ENCODE peak calls at places on chromosomes 16 and 17, in ten cellular contexts. K, A, P, I, X, M, D, R, B and V are unnamed samples.

GRCh38 chr17:82035956-82036633 is 1.4 kb downstream of the DCXR start:
- DNase-seq in X (no peak), A (no peak), P (no peak), I (no peak), K (peak), R (no peak), D (no peak), B (no peak), M (no peak), V (no peak)

GRCh38 chr16:82899731-82900454 is 273.1 kb downstream of the CDH13 start:
- DNase-seq in M (peak), B (no peak), D (no peak), P (no peak), X (no peak), K (no peak), A (no peak), I (no peak), R (no peak), V (no peak)

GRCh38 chr16:69039333-69039941 is 66.0 kb upstream of the HAS3 start:
- DNase-seq in X (no peak), M (no peak), I (peak), K (peak), P (peak), A (peak), B (no peak), D (no peak), R (no peak), V (no peak)

GRCh38 chr16:67537270-67537635 is 8.6 kb downstream of the RIPOR1 start:
- DNase-seq in A (peak), R (peak), P (peak), M (no peak), K (no peak), D (no peak), I (peak), B (peak), X (no peak), V (peak)

GRCh38 chr17:28828294-28829040 is 14.1 kb downstream of the FAM222B start:
- DNase-seq in X (no peak), D (no peak), K (no peak), A (peak), B (no peak), M (no peak), R (peak), I (no peak), P (no peak), V (peak)

GRCh38 chr16:21222495-21223337 is 10.8 kb upstream of the ANKS4B start:
- DNase-seq in M (no peak), A (no peak), B (no peak), R (no peak), K (no peak), I (no peak), D (no peak), X (no peak), P (no peak), V (no peak)

GRCh38 chr16:75116911-75117245 is 298 bp upstream of the LDHD start:
- DNase-seq in B (no peak), X (no peak), D (no peak), K (no peak), P (no peak), A (no peak), R (no peak), I (no peak), M (no peak), V (no peak)

GRCh38 chr17:78345791-78346494 is 13.9 kb downstream of the SOCS3 start:
- DNase-seq in D (no peak), X (no peak), M (no peak), R (no peak), K (no peak), P (no peak), A (no peak), I (no peak), B (no peak), V (no peak)

GRCh38 chr17:60971515-60972369 is 294.1 kb downstream of the BCAS3 start:
- DNase-seq in K (peak), I (peak), R (peak), M (peak), A (peak), B (no peak), P (peak), D (peak), X (peak), V (peak)

GRCh38 chr17:72152392-72152727 is 31.5 kb downstream of the SOX9 start:
- DNase-seq in D (no peak), A (peak), P (no peak), M (no peak), K (peak), R (no peak), B (no peak), X (no peak), I (peak), V (no peak)

GRCh38 chr16:53103811-53104210 is 49.0 kb downstream of the CHD9 start:
- DNase-seq in P (no peak), A (no peak), D (no peak), M (no peak), R (no peak), K (no peak), I (no peak), X (no peak), B (no peak), V (no peak)

GRCh38 chr17:76643553-76644148 is at the start of gene ST6GALNAC1:
- DNase-seq in R (no peak), X (no peak), I (no peak), K (peak), D (no peak), A (peak), P (no peak), B (no peak), M (no peak), V (peak)

GRCh38 chr16:14029658-14030057 is 41.5 kb upstream of the MRTFB start:
- DNase-seq in B (no peak), X (no peak), P (no peak), A (no peak), M (no peak), K (no peak), D (no peak), R (no peak), I (no peak), V (no peak)

GRCh38 chr17:82230627-82231311 is 1.9 kb downstream of the SLC16A3 start:
- DNase-seq in K (peak), P (peak), R (peak), B (no peak), D (no peak), M (peak), A (peak), I (peak), X (peak), V (peak)

GRCh38 chr16:83137326-83137770 is 510.6 kb downstream of the CDH13 start:
- DNase-seq in A (peak), R (no peak), X (no peak), B (no peak), M (peak), K (peak), D (peak), P (peak), I (peak), V (peak)

GRCh38 chr16:88049020-88049419 is 97.8 kb downstream of the BANP start:
- DNase-seq in P (no peak), B (no peak), X (no peak), A (no peak), I (no peak), D (no peak), K (no peak), R (no peak), M (no peak), V (no peak)

GRCh38 chr16:15811416-15811777 is 45.4 kb downstream of the MYH11 start:
- DNase-seq in D (no peak), X (no peak), M (no peak), A (no peak), P (no peak), K (no peak), R (no peak), B (no peak), I (no peak), V (no peak)

GRCh38 chr16:12147681-12148479 is 171.3 kb downstream of the SNX29 start:
- DNase-seq in A (no peak), R (peak), D (no peak), M (no peak), X (no peak), K (peak), I (no peak), P (no peak), B (no peak), V (no peak)

GRCh38 chr17:3034578-3034920 is 28.9 kb downstream of the OR1D5 start:
- DNase-seq in P (no peak), M (no peak), A (no peak), R (peak), B (no peak), I (no peak), K (no peak), D (no peak), X (no peak), V (no peak)

GRCh38 chr16:82138478-82139285 is 31.3 kb downstream of the MPHOSPH6 start:
- DNase-seq in D (no peak), R (no peak), A (no peak), K (no peak), P (no peak), X (no peak), B (no peak), I (no peak), M (no peak), V (no peak)

GRCh38 chr16:69108905-69109252 is 3.4 kb downstream of the HAS3 start:
- DNase-seq in P (no peak), K (no peak), X (no peak), R (no peak), B (no peak), M (no peak), A (no peak), D (no peak), I (no peak), V (no peak)

GRCh38 chr16:380837-381787 is 666 bp downstream of the PGAP6 start:
- DNase-seq in K (no peak), P (peak), D (no peak), M (no peak), I (no peak), A (no peak), X (no peak), R (no peak), B (no peak), V (no peak)

GRCh38 chr16:78584991-78585390 is 485.5 kb downstream of the WWOX start:
- DNase-seq in A (no peak), K (no peak), M (no peak), P (no peak), I (no peak), B (no peak), D (no peak), R (no peak), X (no peak), V (no peak)

GRCh38 chr16:88566158-88566557 is 4.0 kb upstream of the ZC3H18 start:
- DNase-seq in K (no peak), B (no peak), X (peak), I (peak), M (peak), R (no peak), P (no peak), D (peak), A (peak), V (no peak)

GRCh38 chr16:30095166-30096078 is 591 bp downstream of the YPEL3 start:
- DNase-seq in D (no peak), I (no peak), R (peak), B (peak), P (no peak), K (no peak), M (no peak), X (no peak), A (no peak), V (no peak)

GRCh38 chr16:19218581-19218980 is 50.5 kb downstream of the SYT17 start:
- DNase-seq in D (no peak), M (no peak), K (no peak), R (no peak), P (no peak), I (no peak), X (no peak), B (no peak), A (no peak), V (no peak)

GRCh38 chr16:50088302-50088701 is 22.5 kb downstream of the HEATR3 start:
- DNase-seq in R (no peak), K (no peak), B (no peak), P (no peak), X (no peak), I (no peak), A (no peak), M (peak), D (no peak), V (no peak)

GRCh38 chr16:23252310-23252709 is 49.8 kb upstream of the SCNN1B start:
- DNase-seq in R (no peak), X (no peak), A (no peak), D (no peak), K (no peak), P (no peak), M (no peak), B (no peak), I (no peak), V (no peak)

GRCh38 chr16:84177740-84178070 is 9.2 kb downstream of the TAF1C start:
- DNase-seq in A (peak), B (no peak), R (peak), K (no peak), I (peak), M (peak), X (no peak), P (peak), D (no peak), V (no peak)

GRCh38 chr17:71423871-71424546 is 696.8 kb upstream of the SOX9 start:
- DNase-seq in X (no peak), I (no peak), B (no peak), R (peak), K (peak), A (no peak), M (peak), D (no peak), P (no peak), V (no peak)

GRCh38 chr16:13767215-13767614 is 152.7 kb upstream of the ERCC4 start:
- DNase-seq in B (no peak), K (no peak), R (no peak), P (no peak), D (no peak), A (no peak), I (no peak), X (no peak), M (no peak), V (no peak)

GRCh38 chr17:20103454-20104448 is 94.6 kb downstream of the SPECC1 start:
- DNase-seq in R (no peak), A (no peak), M (no peak), B (no peak), D (no peak), I (no peak), X (no peak), P (no peak), K (no peak), V (no peak)

GRCh38 chr16:55292491-55292890 is 31.5 kb upstream of the IRX6 start:
- DNase-seq in P (no peak), K (no peak), B (no peak), D (no peak), R (peak), A (no peak), I (no peak), M (no peak), X (no peak), V (no peak)

GRCh38 chr16:56755038-56755437 is 25.1 kb downstream of the NUP93 start:
- DNase-seq in M (no peak), R (no peak), A (no peak), D (no peak), X (no peak), K (no peak), P (no peak), B (no peak), I (no peak), V (no peak)

GRCh38 chr16:56753410-56753809 is 23.5 kb downstream of the NUP93 start:
- DNase-seq in B (no peak), D (no peak), K (peak), X (no peak), I (no peak), R (no peak), P (no peak), A (peak), M (peak), V (no peak)

GRCh38 chr16:56758432-56758831 is 28.5 kb downstream of the NUP93 start:
- DNase-seq in B (no peak), K (no peak), R (no peak), P (no peak), A (no peak), I (no peak), M (no peak), X (no peak), D (no peak), V (no peak)

GRCh38 chr16:56763305-56763916 is 33.5 kb downstream of the NUP93 start:
- DNase-seq in D (no peak), I (no peak), R (no peak), X (no peak), A (no peak), M (no peak), P (no peak), B (no peak), K (no peak), V (no peak)

DNA sequence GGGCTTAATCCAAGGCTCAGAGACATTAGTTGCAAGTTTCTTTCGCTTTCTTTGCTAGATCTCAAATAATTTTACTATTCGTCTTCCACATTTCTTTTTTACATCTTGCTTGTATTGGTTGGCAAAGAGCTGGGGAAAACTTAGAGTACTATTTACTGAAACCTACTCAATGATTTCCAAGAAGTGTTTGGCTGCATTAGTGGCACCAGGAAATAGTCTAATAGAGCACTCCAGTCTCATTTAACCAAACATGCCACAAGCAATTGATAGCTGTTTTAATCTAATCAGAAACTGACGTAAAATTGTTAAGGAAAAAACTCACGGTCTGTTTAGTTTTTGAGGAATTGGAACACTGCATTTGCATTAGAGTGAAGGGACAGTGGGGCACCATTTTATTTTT is 29.0 kb downstream of the NUP93 start:
- DNase-seq in D (no peak), K (no peak), P (no peak), M (no peak), X (no peak), I (no peak), A (no peak), R (no peak), B (no peak), V (no peak)
- H3K4me3 ChIP-seq in D (no peak), K (no peak), P (no peak), M (no peak), X (no peak), I (no peak), A (no peak), R (no peak), B (no peak), V (no peak)

GRCh38 chr17:48439473-48439872 is 9.5 kb upstream of the SKAP1 start:
- DNase-seq in A (no peak), I (no peak), R (no peak), X (no peak), B (no peak), K (no peak), M (no peak), P (no peak), D (no peak), V (no peak)

GRCh38 chr17:48438662-48439061 is 8.6 kb upstream of the SKAP1 start:
- DNase-seq in X (no peak), A (no peak), D (no peak), I (no peak), M (no peak), K (no peak), R (no peak), B (no peak), P (no peak), V (no peak)

GRCh38 chr17:48439875-48440505 is 10.0 kb upstream of the SKAP1 start:
- DNase-seq in X (no peak), D (no peak), R (no peak), I (no peak), K (no peak), M (no peak), B (no peak), A (no peak), P (peak), V (peak)

GRCh38 chr17:48440660-48441059 is 10.6 kb upstream of the SKAP1 start:
- DNase-seq in K (no peak), X (no peak), B (no peak), P (no peak), D (no peak), M (no peak), I (no peak), A (no peak), R (no peak), V (no peak)

GRCh38 chr17:48439072-48439471 is 9.1 kb upstream of the SKAP1 start:
- DNase-seq in A (no peak), I (no peak), R (no peak), K (no peak), P (no peak), X (no peak), M (no peak), D (no peak), B (no peak), V (no peak)
- H3K4me3 ChIP-seq in A (no peak), I (no peak), R (no peak), K (no peak), P (no peak), X (no peak), M (no peak), D (no peak), B (no peak), V (no peak)

GRCh38 chr17:47844230-47844629 is 3.2 kb upstream of the SCRN2 start:
- DNase-seq in P (no peak), M (no peak), X (no peak), R (no peak), B (no peak), I (no peak), D (no peak), A (peak), K (no peak), V (no peak)

GRCh38 chr17:47843391-47843730 is 2.3 kb upstream of the SCRN2 start:
- DNase-seq in P (no peak), D (no peak), I (no peak), B (no peak), K (no peak), X (no peak), R (peak), A (no peak), M (no peak), V (no peak)

GRCh38 chr17:47839899-47840741 is 953 bp downstream of the SCRN2 start:
- DNase-seq in M (no peak), P (no peak), B (no peak), R (no peak), D (no peak), X (no peak), I (no peak), A (no peak), K (no peak), V (no peak)

GRCh38 chr17:47840742-47841487 is at the start of gene SCRN2:
- DNase-seq in P (peak), M (peak), I (peak), A (peak), B (peak), R (peak), X (no peak), D (peak), K (peak), V (peak)

GRCh38 chr17:47841488-47842308 is 625 bp upstream of the SCRN2 start:
- DNase-seq in P (no peak), D (no peak), I (no peak), R (no peak), M (no peak), K (no peak), X (no peak), A (no peak), B (no peak), V (no peak)
- H3K4me3 ChIP-seq in P (no peak), D (peak), I (peak), R (no peak), M (no peak), K (peak), X (peak), A (peak), B (no peak), V (peak)

GRCh38 chr17:40315678-40316570 is 6.9 kb downstream of the RARA start:
- DNase-seq in P (peak), A (no peak), D (no peak), B (no peak), M (no peak), I (no peak), R (peak), X (no peak), K (no peak), V (peak)
- H3K4me3 ChIP-seq in P (no peak), A (no peak), D (no peak), B (no peak), M (no peak), I (no peak), R (no peak), X (no peak), K (peak), V (no peak)

DNA sequence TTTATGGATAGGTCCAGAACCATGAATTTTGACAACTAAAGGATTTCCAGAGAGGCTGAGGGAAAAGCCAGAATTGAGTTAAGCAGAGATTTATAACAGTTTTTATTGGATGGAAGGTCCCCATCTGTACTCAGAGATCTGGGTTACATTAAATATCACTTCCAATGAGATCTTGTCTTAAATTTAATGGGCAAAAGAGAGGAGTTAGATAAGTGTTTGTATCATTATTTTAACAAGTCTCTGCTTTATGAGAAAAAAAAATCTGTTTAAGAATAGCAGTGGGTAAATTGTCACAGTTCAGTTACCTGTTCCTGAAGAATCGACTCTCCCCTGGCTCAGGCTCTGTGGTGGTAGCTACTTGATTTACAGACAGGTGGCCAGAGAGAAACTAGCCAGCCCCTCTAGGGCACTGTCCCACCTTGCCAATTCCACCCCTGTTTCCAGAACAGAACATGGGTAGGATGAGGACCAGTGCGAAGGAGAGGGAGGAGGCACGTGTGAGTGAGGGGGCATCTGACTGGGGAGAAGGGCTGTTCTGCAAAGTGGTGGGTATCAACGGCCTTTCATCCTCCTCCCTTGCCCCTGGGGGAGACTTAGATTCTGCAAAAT is 22.1 kb upstream of the CRHR1 start:
- DNase-seq in A (no peak), B (no peak), D (no peak), P (no peak), R (no peak), M (no peak), K (no peak), X (no peak), I (no peak), V (no peak)
- H3K4me3 ChIP-seq in A (no peak), B (no peak), D (no peak), P (no peak), R (no peak), M (no peak), K (no peak), X (no peak), I (no peak), V (no peak)

GRCh38 chr17:10197721-10198508 is 491 bp downstream of the GAS7 start:
- DNase-seq in I (no peak), K (no peak), X (no peak), R (peak), B (no peak), A (no peak), M (no peak), P (no peak), D (no peak), V (no peak)
- H3K4me3 ChIP-seq in I (peak), K (no peak), X (peak), R (peak), B (peak), A (peak), M (no peak), P (no peak), D (peak), V (peak)